ENCODE peak calls at places on chromosomes 4 and X, in nine cellular contexts. K, M, B, R, F, C, P, O and V are unnamed samples.

GRCh38 chrX:130343411-130343810 is 3.7 kb downstream of the SLC25A14 start:
- DNase-seq in P (no peak), C (no peak), F (no peak), M (no peak), K (no peak), O (no peak), B (peak; percentile 2), R (no peak), V (no peak)

GRCh38 chrX:46456125-46456922 is 88.9 kb downstream of the ZNF674 start:
- DNase-seq in B (no peak), R (no peak), P (no peak), O (peak; percentile 94), C (no peak), M (no peak), K (no peak), F (no peak), V (no peak)

GRCh38 chrX:14291626-14292025 is 237.7 kb upstream of the GLRA2 start:
- DNase-seq in B (no peak), P (no peak), O (no peak), K (no peak), F (no peak), R (no peak), C (no peak), M (no peak), V (no peak)

GRCh38 chrX:12065251-12065650 is 73.0 kb upstream of the FRMPD4 start:
- DNase-seq in K (no peak), O (peak; percentile 40), B (peak; percentile 12), P (peak; percentile 1), C (no peak), R (no peak), F (no peak), M (no peak), V (no peak)

GRCh38 chrX:101452051-101452450 is 33.2 kb upstream of the ARMCX4 start:
- DNase-seq in R (no peak), F (no peak), M (no peak), K (no peak), B (no peak), C (no peak), O (peak; percentile 26), P (no peak), V (no peak)

GRCh38 chrX:43505759-43506158 is 150.3 kb upstream of the MAOA start:
- DNase-seq in O (no peak), P (no peak), K (no peak), B (no peak), R (no peak), F (no peak), M (no peak), C (no peak), V (peak; percentile 33)

GRCh38 chr4:53804719-53805118 is 213.4 kb upstream of the LNX1 start:
- DNase-seq in K (no peak), F (peak; percentile 33), M (no peak), C (peak; percentile 3), O (peak; percentile 34), R (no peak), P (peak; percentile 63), B (peak; percentile 40), V (peak; percentile 19)

GRCh38 chr4:70601422-70602039 is 9.5 kb downstream of the AMBN start:
- DNase-seq in B (peak; percentile 53), K (peak; percentile 32), P (peak; percentile 43), O (peak; percentile 76), C (peak; percentile 64), M (peak; percentile 53), R (peak; percentile 3), F (peak; percentile 16), V (peak; percentile 23)

GRCh38 chrX:47199286-47199685 is 5.7 kb downstream of the UBA1 start:
- DNase-seq in R (no peak), M (no peak), B (no peak), K (no peak), F (no peak), P (no peak), O (no peak), C (no peak), V (no peak)

GRCh38 chr4:83552085-83552484 is 16.2 kb downstream of the GPAT3 start:
- DNase-seq in P (peak; percentile 41), R (no peak), B (peak; percentile 94), O (no peak), K (no peak), M (no peak), C (no peak), F (no peak), V (no peak)

GRCh38 chrX:30918480-30918879 is 29.4 kb upstream of the TAB3 start:
- DNase-seq in B (peak; percentile 56), F (no peak), R (no peak), P (no peak), C (no peak), M (no peak), K (no peak), O (no peak), V (no peak)

GRCh38 chr4:137693641-137694040 is 161.3 kb upstream of the PCDH18 start:
- DNase-seq in P (no peak), B (no peak), F (no peak), M (no peak), C (no peak), K (no peak), O (no peak), R (no peak), V (no peak)

GRCh38 chrX:101419489-101419888 is 11.5 kb downstream of the HNRNPH2 start:
- DNase-seq in R (no peak), C (no peak), M (no peak), K (no peak), O (no peak), F (no peak), B (no peak), P (no peak), V (peak; percentile 19)

GRCh38 chrX:49155243-49155899 is 7.2 kb upstream of the MAGIX start:
- DNase-seq in C (peak; percentile 62), F (no peak), P (peak; percentile 57), K (no peak), M (peak; percentile 6), O (peak; percentile 46), B (peak; percentile 63), R (no peak), V (peak; percentile 63)

GRCh38 chr4:96912731-96913130 is 1072.8 kb downstream of the PDHA2 start:
- DNase-seq in M (no peak), P (no peak), C (no peak), F (no peak), K (no peak), B (no peak), O (no peak), R (no peak), V (no peak)

GRCh38 chrX:71909956-71910355 is 689 bp upstream of the NHSL2 start:
- DNase-seq in B (no peak), C (no peak), P (no peak), R (no peak), K (no peak), M (no peak), F (no peak), O (no peak), V (peak; percentile 4)

GRCh38 chr4:144715230-144715629 is 69.3 kb downstream of the HHIP start:
- DNase-seq in O (no peak), K (no peak), C (no peak), R (no peak), M (no peak), B (no peak), F (no peak), P (no peak), V (no peak)

GRCh38 chrX:15564981-15565579 is 35.7 kb downstream of the ACE2 start:
- DNase-seq in P (peak; percentile 78), R (peak; percentile 15), M (no peak), C (peak; percentile 65), F (peak; percentile 15), O (peak; percentile 86), K (no peak), B (peak; percentile 62), V (peak; percentile 76)